ENCODE peak calls at places on chromosomes 11 and 22, in seven cellular contexts. B is HTR-8/SVneo; I is T-helper 2 cell; Q is non-pigmented ciliary epithelial cell; H is hypothalamus; R is activated naive CD4-positive, alpha-beta T cell treated with anti-CD3 and anti-CD28 coated beads, Interleukin-2, amount 10 ng/mL, durations not matched to agents 7 days and 5 days; X is effector CD4-positive, alpha-beta T cell. L is an unnamed sample.

GRCh38 chr11:46643531-46643930 is 26.2 kb downstream of the ATG13 start:
- DNase-seq in B (no peak), I (no peak), Q (no peak), H (no peak), R (no peak), X (no peak), L (no peak)

GRCh38 chr11:71977743-71978418 is 20.8 kb upstream of the IL18BP start:
- DNase-seq in B (peak; percentile 60), I (peak; percentile 34), Q (no peak), H (no peak), R (peak; percentile 72), X (peak; percentile 38), L (peak; percentile 29)

GRCh38 chr11:69153661-69154060 is 2.1 kb upstream of the SMIM38 start:
- DNase-seq in B (no peak), I (no peak), Q (no peak), H (no peak), R (no peak), X (no peak), L (no peak)

GRCh38 chr11:119218141-119218878 is 12.2 kb downstream of the CBL start:
- DNase-seq in B (peak; percentile 83), I (no peak), Q (peak; percentile 92), H (no peak), R (no peak), X (no peak), L (no peak)

GRCh38 chr11:59938132-59938531 is at the start of gene OOSP1:
- DNase-seq in B (no peak), I (no peak), Q (no peak), H (no peak), R (no peak), X (no peak), L (no peak)

GRCh38 chr11:120332822-120333716 is 3.1 kb upstream of the ARHGEF12 start:
- DNase-seq in B (no peak), I (no peak), Q (no peak), H (no peak), R (no peak), X (no peak), L (no peak)

GRCh38 chr11:123475478-123475877 is 45.4 kb downstream of the GRAMD1B start:
- DNase-seq in B (peak; percentile 23), I (no peak), Q (no peak), H (no peak), R (no peak), X (no peak), L (peak; percentile 21)

GRCh38 chr11:35085766-35086165 is 53.2 kb upstream of the CD44 start:
- DNase-seq in B (no peak), I (no peak), Q (no peak), H (no peak), R (no peak), X (no peak), L (no peak)

GRCh38 chr11:32326522-32326921 is 108.8 kb downstream of the WT1 start:
- DNase-seq in B (no peak), I (no peak), Q (no peak), H (no peak), R (no peak), X (no peak), L (no peak)

GRCh38 chr11:122628691-122629555 is 26.6 kb upstream of the UBASH3B start:
- DNase-seq in B (peak; percentile 85), I (peak; percentile 52), Q (no peak), H (no peak), R (peak; percentile 77), X (peak; percentile 53), L (peak; percentile 72)

GRCh38 chr11:45669146-45669545 is 3.7 kb upstream of the CHST1 start:
- DNase-seq in B (no peak), I (no peak), Q (no peak), H (no peak), R (no peak), X (no peak), L (no peak)

GRCh38 chr22:37259540-37260029 is 15.5 kb upstream of the RAC2 start:
- DNase-seq in B (peak; percentile 28), I (no peak), Q (no peak), H (no peak), R (peak; percentile 46), X (no peak), L (no peak)